ENCODE peak calls at places on chromosome 22, in ten cellular contexts. One of them, this sample, is unnamed.

GRCh38 chr22:20572132-20572802 is 64.9 kb downstream of the MED15 start:
- DNase-seq in mammary epithelial cell: no peak
- DNase-seq in Peyer's patch: no peak
- DNase-seq in transverse colon: no peak
- DNase-seq in cardiac muscle cell: no peak
- DNase-seq in CD4-positive, CD25-positive, alpha-beta regulatory T cell: no peak
- DNase-seq in thoracic aorta: no peak
- DNase-seq in tibial nerve: no peak
- DNase-seq in left ventricle myocardium inferior: peak; percentile 5
- DNase-seq in coronary artery: no peak
- DNase-seq in this sample: no peak

GRCh38 chr22:44355688-44356070 is 42.9 kb upstream of the SHISAL1 start:
- DNase-seq in mammary epithelial cell: no peak
- DNase-seq in Peyer's patch: peak; percentile 29
- DNase-seq in transverse colon: no peak
- DNase-seq in cardiac muscle cell: no peak
- DNase-seq in CD4-positive, CD25-positive, alpha-beta regulatory T cell: no peak
- DNase-seq in thoracic aorta: no peak
- DNase-seq in tibial nerve: no peak
- DNase-seq in left ventricle myocardium inferior: peak; percentile 7
- DNase-seq in coronary artery: peak; percentile 64
- DNase-seq in this sample: no peak

GRCh38 chr22:39545310-39546063 is 12.9 kb upstream of the RPS19BP1 start:
- DNase-seq in mammary epithelial cell: peak; percentile 32
- DNase-seq in Peyer's patch: peak; percentile 74
- DNase-seq in transverse colon: peak; percentile 47
- DNase-seq in cardiac muscle cell: peak; percentile 86
- DNase-seq in CD4-positive, CD25-positive, alpha-beta regulatory T cell: peak; percentile 66
- DNase-seq in thoracic aorta: no peak
- DNase-seq in tibial nerve: no peak
- DNase-seq in left ventricle myocardium inferior: no peak
- DNase-seq in coronary artery: no peak
- DNase-seq in this sample: no peak

GRCh38 chr22:45552580-45553332 is 50.1 kb downstream of the FBLN1 start:
- DNase-seq in mammary epithelial cell: peak; percentile 87
- DNase-seq in Peyer's patch: peak; percentile 53
- DNase-seq in transverse colon: peak; percentile 44
- DNase-seq in cardiac muscle cell: no peak
- DNase-seq in CD4-positive, CD25-positive, alpha-beta regulatory T cell: no peak
- DNase-seq in thoracic aorta: no peak
- DNase-seq in tibial nerve: peak; percentile 54
- DNase-seq in left ventricle myocardium inferior: peak; percentile 77
- DNase-seq in coronary artery: no peak
- DNase-seq in this sample: peak; percentile 56

GRCh38 chr22:48576333-48577013 is 1251.2 kb downstream of the BRD1 start:
- DNase-seq in mammary epithelial cell: no peak
- DNase-seq in Peyer's patch: no peak
- DNase-seq in transverse colon: no peak
- DNase-seq in cardiac muscle cell: peak; percentile 55
- DNase-seq in CD4-positive, CD25-positive, alpha-beta regulatory T cell: no peak
- DNase-seq in thoracic aorta: no peak
- DNase-seq in tibial nerve: no peak
- DNase-seq in left ventricle myocardium inferior: no peak
- DNase-seq in coronary artery: no peak
- DNase-seq in this sample: no peak

GRCh38 chr22:41544671-41545476 is 604 bp upstream of the POLR3H start:
- DNase-seq in mammary epithelial cell: peak; percentile 32
- DNase-seq in Peyer's patch: no peak
- DNase-seq in transverse colon: no peak
- DNase-seq in cardiac muscle cell: no peak
- DNase-seq in CD4-positive, CD25-positive, alpha-beta regulatory T cell: no peak
- DNase-seq in thoracic aorta: no peak
- DNase-seq in tibial nerve: no peak
- DNase-seq in left ventricle myocardium inferior: no peak
- DNase-seq in coronary artery: no peak
- DNase-seq in this sample: no peak

GRCh38 chr22:29907753-29908515 is 25.0 kb downstream of the MTMR3 start:
- DNase-seq in mammary epithelial cell: peak; percentile 94
- DNase-seq in Peyer's patch: peak; percentile 78
- DNase-seq in transverse colon: peak; percentile 86
- DNase-seq in cardiac muscle cell: peak; percentile 71
- DNase-seq in CD4-positive, CD25-positive, alpha-beta regulatory T cell: no peak
- DNase-seq in thoracic aorta: peak; percentile 36
- DNase-seq in tibial nerve: peak; percentile 62
- DNase-seq in left ventricle myocardium inferior: peak; percentile 72
- DNase-seq in coronary artery: no peak
- DNase-seq in this sample: no peak

GRCh38 chr22:50576070-50576469 is 2.2 kb downstream of the CPT1B start:
- DNase-seq in mammary epithelial cell: peak; percentile 46
- DNase-seq in Peyer's patch: peak; percentile 55
- DNase-seq in transverse colon: no peak
- DNase-seq in cardiac muscle cell: peak; percentile 60
- DNase-seq in CD4-positive, CD25-positive, alpha-beta regulatory T cell: no peak
- DNase-seq in thoracic aorta: no peak
- DNase-seq in tibial nerve: no peak
- DNase-seq in left ventricle myocardium inferior: no peak
- DNase-seq in coronary artery: no peak
- DNase-seq in this sample: no peak

GRCh38 chr22:39176067-39176621 is 23.7 kb upstream of the CBX7 start:
- DNase-seq in mammary epithelial cell: no peak
- DNase-seq in Peyer's patch: peak; percentile 56
- DNase-seq in transverse colon: peak; percentile 57
- DNase-seq in cardiac muscle cell: peak; percentile 81
- DNase-seq in CD4-positive, CD25-positive, alpha-beta regulatory T cell: no peak
- DNase-seq in thoracic aorta: no peak
- DNase-seq in tibial nerve: peak; percentile 52
- DNase-seq in left ventricle myocardium inferior: peak; percentile 77
- DNase-seq in coronary artery: peak; percentile 81
- DNase-seq in this sample: peak; percentile 75

GRCh38 chr22:44814266-44815098 is 62.1 kb downstream of the ARHGAP8 start:
- DNase-seq in mammary epithelial cell: no peak
- DNase-seq in Peyer's patch: no peak
- DNase-seq in transverse colon: no peak
- DNase-seq in cardiac muscle cell: no peak
- DNase-seq in CD4-positive, CD25-positive, alpha-beta regulatory T cell: no peak
- DNase-seq in thoracic aorta: no peak
- DNase-seq in tibial nerve: no peak
- DNase-seq in left ventricle myocardium inferior: peak; percentile 2
- DNase-seq in coronary artery: no peak
- DNase-seq in this sample: no peak

GRCh38 chr22:31244044-31244942 is 32.2 kb downstream of the LIMK2 start:
- DNase-seq in mammary epithelial cell: peak; percentile 58
- DNase-seq in Peyer's patch: no peak
- DNase-seq in transverse colon: no peak
- DNase-seq in cardiac muscle cell: peak; percentile 69
- DNase-seq in CD4-positive, CD25-positive, alpha-beta regulatory T cell: no peak
- DNase-seq in thoracic aorta: no peak
- DNase-seq in tibial nerve: no peak
- DNase-seq in left ventricle myocardium inferior: no peak
- DNase-seq in coronary artery: no peak
- DNase-seq in this sample: peak; percentile 71

GRCh38 chr22:50683994-50684371 is 11.4 kb downstream of the SHANK3 start:
- DNase-seq in mammary epithelial cell: no peak
- DNase-seq in Peyer's patch: no peak
- DNase-seq in transverse colon: no peak
- DNase-seq in cardiac muscle cell: no peak
- DNase-seq in CD4-positive, CD25-positive, alpha-beta regulatory T cell: no peak
- DNase-seq in thoracic aorta: no peak
- DNase-seq in tibial nerve: no peak
- DNase-seq in left ventricle myocardium inferior: no peak
- DNase-seq in coronary artery: peak; percentile 62
- DNase-seq in this sample: no peak

GRCh38 chr22:44723801-44724200 is 21.8 kb downstream of the PRR5 start:
- DNase-seq in mammary epithelial cell: peak; percentile 15
- DNase-seq in Peyer's patch: no peak
- DNase-seq in transverse colon: no peak
- DNase-seq in cardiac muscle cell: no peak
- DNase-seq in CD4-positive, CD25-positive, alpha-beta regulatory T cell: no peak
- DNase-seq in thoracic aorta: no peak
- DNase-seq in tibial nerve: no peak
- DNase-seq in left ventricle myocardium inferior: no peak
- DNase-seq in coronary artery: no peak
- DNase-seq in this sample: no peak

GRCh38 chr22:49753276-49753884 is 74.3 kb downstream of the BRD1 start:
- DNase-seq in mammary epithelial cell: no peak
- DNase-seq in Peyer's patch: no peak
- DNase-seq in transverse colon: no peak
- DNase-seq in cardiac muscle cell: no peak
- DNase-seq in CD4-positive, CD25-positive, alpha-beta regulatory T cell: no peak
- DNase-seq in thoracic aorta: no peak
- DNase-seq in tibial nerve: no peak
- DNase-seq in left ventricle myocardium inferior: no peak
- DNase-seq in coronary artery: peak; percentile 57
- DNase-seq in this sample: no peak

GRCh38 chr22:50242406-50242949 is 2.3 kb downstream of the TUBGCP6 start:
- DNase-seq in mammary epithelial cell: no peak
- DNase-seq in Peyer's patch: no peak
- DNase-seq in transverse colon: no peak
- DNase-seq in cardiac muscle cell: no peak
- DNase-seq in CD4-positive, CD25-positive, alpha-beta regulatory T cell: no peak
- DNase-seq in thoracic aorta: no peak
- DNase-seq in tibial nerve: no peak
- DNase-seq in left ventricle myocardium inferior: no peak
- DNase-seq in coronary artery: no peak
- DNase-seq in this sample: no peak

GRCh38 chr22:26555478-26555877 is 34.5 kb downstream of the TPST2 start:
- DNase-seq in mammary epithelial cell: no peak
- DNase-seq in Peyer's patch: no peak
- DNase-seq in transverse colon: no peak
- DNase-seq in cardiac muscle cell: no peak
- DNase-seq in CD4-positive, CD25-positive, alpha-beta regulatory T cell: no peak
- DNase-seq in thoracic aorta: no peak
- DNase-seq in tibial nerve: no peak
- DNase-seq in left ventricle myocardium inferior: peak; percentile 57
- DNase-seq in coronary artery: no peak
- DNase-seq in this sample: no peak

GRCh38 chr22:23037429-23038333 is 32.6 kb upstream of the GNAZ start:
- DNase-seq in mammary epithelial cell: no peak
- DNase-seq in Peyer's patch: no peak
- DNase-seq in transverse colon: no peak
- DNase-seq in cardiac muscle cell: no peak
- DNase-seq in CD4-positive, CD25-positive, alpha-beta regulatory T cell: no peak
- DNase-seq in thoracic aorta: no peak
- DNase-seq in tibial nerve: no peak
- DNase-seq in left ventricle myocardium inferior: no peak
- DNase-seq in coronary artery: no peak
- DNase-seq in this sample: no peak
- H3K27ac ChIP-seq in mammary epithelial cell: no peak overlapping the region
- H3K27ac ChIP-seq in Peyer's patch: no peak overlapping the region
- H3K27ac ChIP-seq in transverse colon: no peak overlapping the region
- H3K27ac ChIP-seq in cardiac muscle cell: no peak overlapping the region
- H3K27ac ChIP-seq in CD4-positive, CD25-positive, alpha-beta regulatory T cell: no peak overlapping the region
- H3K27ac ChIP-seq in thoracic aorta: no peak overlapping the region
- H3K27ac ChIP-seq in tibial nerve: no peak overlapping the region
- H3K27ac ChIP-seq in left ventricle myocardium inferior: no peak overlapping the region
- H3K27ac ChIP-seq in coronary artery: no peak overlapping the region
- H3K27ac ChIP-seq in this sample: no peak overlapping the region

DNA sequence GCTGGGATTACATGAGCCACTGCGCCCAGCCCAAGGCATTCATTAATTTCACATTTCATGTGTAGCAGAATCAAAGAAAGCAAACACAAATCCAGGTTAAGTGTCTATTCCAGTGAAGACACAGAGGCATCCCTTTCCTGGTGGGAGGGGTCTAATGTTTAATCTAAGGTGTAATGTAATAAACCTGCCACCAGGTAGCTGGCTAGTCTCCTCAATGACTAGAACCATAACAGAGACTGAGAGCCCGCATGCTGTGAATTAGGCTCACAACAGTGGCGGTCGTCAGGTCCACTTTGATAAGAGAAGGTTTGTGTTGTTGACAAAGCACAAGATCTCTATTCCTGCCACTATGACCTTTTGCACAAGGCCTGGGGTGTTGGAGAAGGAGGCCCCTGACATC is 64.2 kb upstream of the ADA2 start:
- DNase-seq in mammary epithelial cell: no peak
- DNase-seq in Peyer's patch: no peak
- DNase-seq in transverse colon: no peak
- DNase-seq in cardiac muscle cell: no peak
- DNase-seq in CD4-positive, CD25-positive, alpha-beta regulatory T cell: no peak
- DNase-seq in thoracic aorta: no peak
- DNase-seq in tibial nerve: no peak
- DNase-seq in left ventricle myocardium inferior: no peak
- DNase-seq in coronary artery: no peak
- DNase-seq in this sample: no peak
- H3K4me3 ChIP-seq in mammary epithelial cell: no peak overlapping the region
- H3K4me3 ChIP-seq in Peyer's patch: no peak overlapping the region
- H3K4me3 ChIP-seq in transverse colon: no peak overlapping the region
- H3K4me3 ChIP-seq in cardiac muscle cell: no peak overlapping the region
- H3K4me3 ChIP-seq in CD4-positive, CD25-positive, alpha-beta regulatory T cell: no peak overlapping the region
- H3K4me3 ChIP-seq in thoracic aorta: no peak overlapping the region
- H3K4me3 ChIP-seq in tibial nerve: no peak overlapping the region
- H3K4me3 ChIP-seq in left ventricle myocardium inferior: no peak overlapping the region
- H3K4me3 ChIP-seq in coronary artery: no peak overlapping the region
- H3K4me3 ChIP-seq in this sample: no peak overlapping the region

GRCh38 chr22:36911887-36912661 is 1.4 kb upstream of the CSF2RB start:
- DNase-seq in mammary epithelial cell: no peak
- DNase-seq in Peyer's patch: no peak
- DNase-seq in transverse colon: no peak
- DNase-seq in cardiac muscle cell: no peak
- DNase-seq in CD4-positive, CD25-positive, alpha-beta regulatory T cell: no peak
- DNase-seq in thoracic aorta: no peak
- DNase-seq in tibial nerve: no peak
- DNase-seq in left ventricle myocardium inferior: no peak
- DNase-seq in coronary artery: no peak
- DNase-seq in this sample: no peak
- H3K27ac ChIP-seq in mammary epithelial cell: no peak overlapping the region
- H3K27ac ChIP-seq in Peyer's patch: no peak overlapping the region
- H3K27ac ChIP-seq in transverse colon: no peak overlapping the region
- H3K27ac ChIP-seq in cardiac muscle cell: no peak overlapping the region
- H3K27ac ChIP-seq in CD4-positive, CD25-positive, alpha-beta regulatory T cell: no peak overlapping the region
- H3K27ac ChIP-seq in thoracic aorta: no peak overlapping the region
- H3K27ac ChIP-seq in tibial nerve: no peak overlapping the region
- H3K27ac ChIP-seq in left ventricle myocardium inferior: no peak overlapping the region
- H3K27ac ChIP-seq in coronary artery: peak overlapping the region; percentile 82
- H3K27ac ChIP-seq in this sample: no peak overlapping the region

DNA sequence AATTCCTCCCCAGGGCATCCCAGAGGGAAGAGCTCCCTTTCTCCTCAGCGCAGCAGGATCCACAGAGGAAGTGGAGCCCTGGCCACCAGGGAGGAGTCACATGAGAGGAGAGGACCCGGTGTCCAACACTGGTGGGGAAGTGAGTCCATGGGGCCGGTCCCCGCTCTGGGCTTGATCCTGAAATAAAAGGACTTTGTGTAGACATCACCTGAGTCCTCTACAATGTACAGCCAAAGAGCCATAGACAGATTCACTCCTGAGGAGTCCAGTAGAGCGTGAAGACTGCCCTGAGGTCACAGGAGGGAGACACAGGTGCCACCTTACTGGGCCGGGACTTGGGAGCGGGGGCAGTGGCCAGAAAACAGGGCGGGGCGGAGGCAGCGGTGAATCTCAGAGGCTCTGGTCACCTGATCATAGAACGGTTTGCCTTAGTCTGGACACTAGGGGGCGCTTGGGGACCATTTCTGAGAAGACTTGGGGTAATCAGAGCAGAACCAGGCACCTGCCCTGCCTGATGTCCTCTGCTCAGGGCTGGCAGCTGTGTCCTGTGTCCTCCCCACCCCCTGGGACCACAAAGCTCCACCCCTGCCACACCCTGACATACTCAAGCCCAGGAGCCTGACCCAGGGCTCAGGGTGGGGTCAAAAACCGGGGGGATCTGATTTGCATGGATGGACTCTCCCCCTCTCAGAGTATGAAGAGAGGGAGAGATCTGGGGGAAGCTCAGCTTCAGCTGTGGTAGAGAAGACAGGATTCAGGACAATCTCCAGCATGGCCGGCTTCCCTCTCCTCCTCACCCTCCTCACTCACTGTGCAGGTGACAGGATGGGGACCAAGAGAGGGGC is 112.7 kb downstream of the VPREB1 start:
- DNase-seq in mammary epithelial cell: peak; percentile 55
- DNase-seq in Peyer's patch: peak; percentile 78
- DNase-seq in transverse colon: peak; percentile 89
- DNase-seq in cardiac muscle cell: peak; percentile 12
- DNase-seq in CD4-positive, CD25-positive, alpha-beta regulatory T cell: peak; percentile 45
- DNase-seq in thoracic aorta: no peak
- DNase-seq in tibial nerve: peak; percentile 65
- DNase-seq in left ventricle myocardium inferior: peak; percentile 64
- DNase-seq in coronary artery: no peak
- DNase-seq in this sample: peak; percentile 67
- H3K4me3 ChIP-seq in mammary epithelial cell: no peak overlapping the region
- H3K4me3 ChIP-seq in Peyer's patch: no peak overlapping the region
- H3K4me3 ChIP-seq in transverse colon: no peak overlapping the region
- H3K4me3 ChIP-seq in cardiac muscle cell: no peak overlapping the region
- H3K4me3 ChIP-seq in CD4-positive, CD25-positive, alpha-beta regulatory T cell: no peak overlapping the region
- H3K4me3 ChIP-seq in thoracic aorta: no peak overlapping the region
- H3K4me3 ChIP-seq in tibial nerve: no peak overlapping the region
- H3K4me3 ChIP-seq in left ventricle myocardium inferior: no peak overlapping the region
- H3K4me3 ChIP-seq in coronary artery: no peak overlapping the region
- H3K4me3 ChIP-seq in this sample: no peak overlapping the region

This sample was measured in tibial artery.